ENCODE peak calls at places on chromosomes 4 and X, in eight cellular contexts. One of them, this sample, is unnamed. For H3K4me1, the result is how much of the 10 kb centered on the place peaks cover.

GRCh38 chrX:130118941-130119640 is 8.8 kb upstream of the ELF4 start:
- DNase-seq in tibial nerve: no peak
- DNase-seq in hepatocyte: no peak
- DNase-seq in fibroblast of lung: peak
- DNase-seq in pancreas: no peak
- DNase-seq in K562: no peak
- DNase-seq in suprapubic skin: no peak
- DNase-seq in neural progenitor cell: no peak
- DNase-seq in this sample: no peak

GRCh38 chr4:26503427-26503826 is 13.1 kb upstream of the CCKAR start:
- DNase-seq in tibial nerve: no peak
- DNase-seq in hepatocyte: no peak
- DNase-seq in fibroblast of lung: no peak
- DNase-seq in pancreas: no peak
- DNase-seq in K562: no peak
- DNase-seq in suprapubic skin: no peak
- DNase-seq in neural progenitor cell: no peak
- DNase-seq in this sample: no peak

GRCh38 chrX:31268359-31268758 is 196.5 kb upstream of the FTHL17 start:
- DNase-seq in tibial nerve: no peak
- DNase-seq in hepatocyte: no peak
- DNase-seq in fibroblast of lung: peak
- DNase-seq in pancreas: no peak
- DNase-seq in K562: no peak
- DNase-seq in suprapubic skin: no peak
- DNase-seq in neural progenitor cell: peak
- DNase-seq in this sample: no peak

GRCh38 chrX:74521961-74522833 is 92.2 kb downstream of the RLIM start:
- DNase-seq in tibial nerve: no peak
- DNase-seq in hepatocyte: peak
- DNase-seq in fibroblast of lung: peak
- DNase-seq in pancreas: no peak
- DNase-seq in K562: no peak
- DNase-seq in suprapubic skin: no peak
- DNase-seq in neural progenitor cell: no peak
- DNase-seq in this sample: no peak

GRCh38 chr4:152539556-152540292 is 3.8 kb upstream of the FBXW7 start:
- DNase-seq in tibial nerve: no peak
- DNase-seq in hepatocyte: no peak
- DNase-seq in fibroblast of lung: no peak
- DNase-seq in pancreas: no peak
- DNase-seq in K562: no peak
- DNase-seq in suprapubic skin: no peak
- DNase-seq in neural progenitor cell: no peak
- DNase-seq in this sample: no peak

GRCh38 chrX:150934453-150934852 is 36.0 kb upstream of the CD99L2 start:
- DNase-seq in tibial nerve: no peak
- DNase-seq in hepatocyte: peak
- DNase-seq in fibroblast of lung: peak
- DNase-seq in pancreas: no peak
- DNase-seq in K562: no peak
- DNase-seq in suprapubic skin: no peak
- DNase-seq in neural progenitor cell: peak
- DNase-seq in this sample: no peak

GRCh38 chr4:74228691-74229640 is 71.0 kb downstream of the MTHFD2L start:
- DNase-seq in tibial nerve: peak
- DNase-seq in hepatocyte: peak
- DNase-seq in fibroblast of lung: peak
- DNase-seq in pancreas: peak
- DNase-seq in K562: peak
- DNase-seq in suprapubic skin: no peak
- DNase-seq in neural progenitor cell: peak
- DNase-seq in this sample: peak

GRCh38 chr4:186627226-186627865 is 72.0 kb upstream of the MTNR1A start:
- DNase-seq in tibial nerve: no peak
- DNase-seq in hepatocyte: no peak
- DNase-seq in fibroblast of lung: peak
- DNase-seq in pancreas: no peak
- DNase-seq in K562: no peak
- DNase-seq in suprapubic skin: no peak
- DNase-seq in neural progenitor cell: no peak
- DNase-seq in this sample: no peak

GRCh38 chrX:15511563-15511962 is 11.0 kb downstream of the BMX start:
- DNase-seq in tibial nerve: no peak
- DNase-seq in hepatocyte: no peak
- DNase-seq in fibroblast of lung: no peak
- DNase-seq in pancreas: no peak
- DNase-seq in K562: no peak
- DNase-seq in suprapubic skin: no peak
- DNase-seq in neural progenitor cell: peak
- DNase-seq in this sample: no peak

GRCh38 chr4:66855956-66856355 is 689.3 kb downstream of the CENPC start:
- DNase-seq in tibial nerve: no peak
- DNase-seq in hepatocyte: no peak
- DNase-seq in fibroblast of lung: no peak
- DNase-seq in pancreas: no peak
- DNase-seq in K562: no peak
- DNase-seq in suprapubic skin: no peak
- DNase-seq in neural progenitor cell: no peak
- DNase-seq in this sample: no peak

GRCh38 chr4:123443401-123444297 is 47.1 kb downstream of the SPRY1 start:
- DNase-seq in tibial nerve: no peak
- DNase-seq in hepatocyte: no peak
- DNase-seq in fibroblast of lung: no peak
- DNase-seq in pancreas: no peak
- DNase-seq in K562: no peak
- DNase-seq in suprapubic skin: no peak
- DNase-seq in neural progenitor cell: peak
- DNase-seq in this sample: no peak

GRCh38 chrX:48025561-48025960 is 18.8 kb downstream of the SPACA5 start:
- DNase-seq in tibial nerve: no peak
- DNase-seq in hepatocyte: peak
- DNase-seq in fibroblast of lung: peak
- DNase-seq in pancreas: peak
- DNase-seq in K562: peak
- DNase-seq in suprapubic skin: no peak
- DNase-seq in neural progenitor cell: peak
- DNase-seq in this sample: peak

GRCh38 chr4:617644-618330 is 7.6 kb upstream of the PDE6B start:
- DNase-seq in tibial nerve: no peak
- DNase-seq in hepatocyte: peak
- DNase-seq in fibroblast of lung: no peak
- DNase-seq in pancreas: no peak
- DNase-seq in K562: no peak
- DNase-seq in suprapubic skin: peak
- DNase-seq in neural progenitor cell: no peak
- DNase-seq in this sample: no peak
- H3K4me1 ChIP-seq in tibial nerve: under half
- H3K4me1 ChIP-seq in hepatocyte: under half
- H3K4me1 ChIP-seq in fibroblast of lung: under half
- H3K4me1 ChIP-seq in pancreas: under half
- H3K4me1 ChIP-seq in K562: under half
- H3K4me1 ChIP-seq in suprapubic skin: under half
- H3K4me1 ChIP-seq in neural progenitor cell: under half
- H3K4me1 ChIP-seq in this sample: under half

DNA sequence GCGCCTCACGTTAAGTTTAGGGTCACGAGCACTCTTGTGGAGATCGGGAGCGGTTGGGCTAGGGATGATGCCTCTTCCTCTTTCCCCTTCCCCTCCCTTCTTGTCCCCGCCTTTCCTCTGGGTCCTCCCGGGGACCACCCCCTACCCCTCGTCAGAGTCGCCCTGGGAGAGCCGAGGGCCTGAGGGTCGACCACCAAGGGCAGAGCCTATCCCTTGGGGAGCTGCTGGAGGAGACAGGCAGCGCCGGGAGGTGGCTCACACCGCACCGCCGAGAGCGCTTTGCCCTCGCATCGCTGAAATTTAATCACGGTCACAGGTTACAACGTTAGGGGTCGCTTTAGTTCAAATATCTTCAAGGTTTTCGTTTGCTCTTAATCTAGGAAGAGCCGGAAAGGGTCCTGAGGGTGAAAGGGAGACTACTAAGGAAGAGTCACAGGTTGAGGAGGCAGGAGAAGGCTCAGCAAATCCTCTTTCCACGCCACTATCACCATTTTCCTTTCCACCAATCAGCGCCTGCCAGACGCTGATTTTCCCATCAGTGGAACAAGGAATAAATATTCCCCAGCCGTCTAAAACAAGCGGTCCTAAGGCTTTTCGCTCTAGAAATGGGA is 529 bp upstream of the SNCA start:
- DNase-seq in tibial nerve: no peak
- DNase-seq in hepatocyte: peak
- DNase-seq in fibroblast of lung: peak
- DNase-seq in pancreas: no peak
- DNase-seq in K562: peak
- DNase-seq in suprapubic skin: no peak
- DNase-seq in neural progenitor cell: peak
- DNase-seq in this sample: peak
- H3K4me3 ChIP-seq in tibial nerve: peak
- H3K4me3 ChIP-seq in hepatocyte: peak
- H3K4me3 ChIP-seq in fibroblast of lung: peak
- H3K4me3 ChIP-seq in pancreas: peak
- H3K4me3 ChIP-seq in K562: peak
- H3K4me3 ChIP-seq in suprapubic skin: peak
- H3K4me3 ChIP-seq in neural progenitor cell: peak
- H3K4me3 ChIP-seq in this sample: peak

DNA sequence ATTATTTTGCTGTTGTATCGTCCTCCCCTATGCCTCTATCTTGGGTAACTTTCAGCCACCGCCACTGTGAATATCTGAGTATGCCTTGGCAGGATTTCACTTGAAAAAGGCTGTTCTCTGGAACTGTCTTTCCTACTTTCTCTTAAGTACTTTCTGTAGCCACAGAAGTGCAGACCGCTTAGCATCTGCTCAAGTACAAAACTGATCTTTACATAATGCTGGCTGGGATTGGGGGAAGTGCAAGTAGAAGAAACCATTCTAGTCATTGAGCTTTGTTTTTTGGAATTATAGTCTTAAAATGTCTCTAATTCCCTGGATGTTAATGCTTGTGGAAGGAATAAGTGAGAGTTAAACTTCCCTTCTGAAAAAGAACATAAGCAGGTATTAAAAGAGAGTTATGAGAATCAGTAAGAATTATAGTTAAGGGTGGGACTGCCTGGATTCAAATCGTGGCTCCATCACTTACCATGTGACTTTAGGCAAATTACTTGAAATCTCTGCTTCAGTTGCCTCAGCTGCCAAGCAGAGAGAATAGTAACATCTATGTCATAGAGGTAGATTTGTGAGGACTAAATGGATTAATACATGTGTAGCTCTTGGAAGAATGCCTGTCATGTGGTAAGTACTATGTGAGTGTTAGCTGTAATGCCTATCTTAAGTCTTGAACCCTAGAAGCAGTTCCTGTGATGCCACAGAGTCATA is 77.6 kb downstream of the MID1IP1 start:
- DNase-seq in tibial nerve: no peak
- DNase-seq in hepatocyte: no peak
- DNase-seq in fibroblast of lung: no peak
- DNase-seq in pancreas: no peak
- DNase-seq in K562: no peak
- DNase-seq in suprapubic skin: no peak
- DNase-seq in neural progenitor cell: no peak
- DNase-seq in this sample: no peak
- H3K4me1 ChIP-seq in tibial nerve: under half
- H3K4me1 ChIP-seq in hepatocyte: under half
- H3K4me1 ChIP-seq in fibroblast of lung: under half
- H3K4me1 ChIP-seq in pancreas: under half
- H3K4me1 ChIP-seq in K562: under half
- H3K4me1 ChIP-seq in suprapubic skin: under half
- H3K4me1 ChIP-seq in neural progenitor cell: under half
- H3K4me1 ChIP-seq in this sample: under half

DNA sequence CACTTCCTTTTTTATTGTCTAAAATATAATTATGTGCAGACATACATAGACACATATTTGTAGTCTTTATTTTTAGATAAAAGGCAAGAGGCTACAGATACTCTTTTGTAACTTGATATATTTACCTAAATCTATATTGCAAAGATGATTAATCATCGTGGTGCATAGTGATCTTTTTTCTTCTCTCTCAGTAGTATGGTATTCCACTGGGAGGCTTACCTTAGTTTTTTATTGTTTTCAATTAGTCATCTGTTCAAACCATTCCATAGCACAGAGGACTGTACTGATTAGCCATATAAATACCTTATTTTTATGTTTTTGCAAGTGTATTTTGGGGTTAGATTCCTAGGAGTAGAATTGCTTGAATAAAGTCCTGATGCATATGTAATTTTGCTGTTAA is 619.7 kb downstream of the GRXCR1 start:
- DNase-seq in tibial nerve: no peak
- DNase-seq in hepatocyte: no peak
- DNase-seq in fibroblast of lung: no peak
- DNase-seq in pancreas: no peak
- DNase-seq in K562: no peak
- DNase-seq in suprapubic skin: no peak
- DNase-seq in neural progenitor cell: no peak
- DNase-seq in this sample: no peak
- H3K4me3 ChIP-seq in tibial nerve: no peak
- H3K4me3 ChIP-seq in hepatocyte: no peak
- H3K4me3 ChIP-seq in fibroblast of lung: no peak
- H3K4me3 ChIP-seq in pancreas: no peak
- H3K4me3 ChIP-seq in K562: no peak
- H3K4me3 ChIP-seq in suprapubic skin: no peak
- H3K4me3 ChIP-seq in neural progenitor cell: no peak
- H3K4me3 ChIP-seq in this sample: no peak

GRCh38 chr4:2793578-2793919 is 664 bp downstream of the SH3BP2 start:
- DNase-seq in tibial nerve: peak
- DNase-seq in hepatocyte: peak
- DNase-seq in fibroblast of lung: peak
- DNase-seq in pancreas: peak
- DNase-seq in K562: no peak
- DNase-seq in suprapubic skin: peak
- DNase-seq in neural progenitor cell: peak
- DNase-seq in this sample: no peak
- H3K4me1 ChIP-seq in tibial nerve: half or more
- H3K4me1 ChIP-seq in hepatocyte: under half
- H3K4me1 ChIP-seq in fibroblast of lung: under half
- H3K4me1 ChIP-seq in pancreas: under half
- H3K4me1 ChIP-seq in K562: under half
- H3K4me1 ChIP-seq in suprapubic skin: half or more
- H3K4me1 ChIP-seq in neural progenitor cell: under half
- H3K4me1 ChIP-seq in this sample: under half

This sample was measured in CD4-positive, CD25-positive, alpha-beta regulatory T cell.